ENCODE peak calls at places on chromosomes 12 and 14, in four cellular contexts. H, E, C and J are unnamed samples.

GRCh38 chr14:51269634-51270033 is 29.6 kb downstream of the TMX1 start:
- DNase-seq in C (no peak), H (no peak), E (no peak), J (no peak)

GRCh38 chr14:64080452-64080851 is 213.7 kb downstream of the ESR2 start:
- DNase-seq in E (no peak), C (no peak), H (no peak), J (no peak)

GRCh38 chr12:67430708-67431335 is 161.7 kb downstream of the CAND1 start:
- DNase-seq in E (no peak), H (no peak), C (no peak), J (no peak)

GRCh38 chr14:89417469-89418225 is 614 bp upstream of the FOXN3 start:
- DNase-seq in C (peak), E (peak), H (no peak), J (peak)

GRCh38 chr14:69346710-69347109 is 51.4 kb downstream of the ERH start:
- DNase-seq in E (no peak), H (peak), C (no peak), J (peak)

GRCh38 chr12:76936562-76937185 is 57.9 kb upstream of the CSRP2 start:
- DNase-seq in C (no peak), E (no peak), H (no peak), J (no peak)

GRCh38 chr12:76274699-76275098 is 73.5 kb downstream of the BBS10 start:
- DNase-seq in E (no peak), H (no peak), C (no peak), J (no peak)

GRCh38 chr12:34393086-34393820 is 371.0 kb downstream of the ALG10 start:
- DNase-seq in H (no peak), E (no peak), C (no peak), J (no peak)

GRCh38 chr12:2999265-2999841 is 40.2 kb downstream of the TEAD4 start:
- DNase-seq in E (no peak), H (peak), C (no peak), J (no peak)

GRCh38 chr12:101945361-101946232 is 68.2 kb downstream of the DRAM1 start:
- DNase-seq in C (no peak), E (peak), H (no peak), J (no peak)

GRCh38 chr12:121107681-121108080 is 25.0 kb upstream of the P2RX7 start:
- DNase-seq in H (no peak), C (no peak), E (no peak), J (no peak)

DNA sequence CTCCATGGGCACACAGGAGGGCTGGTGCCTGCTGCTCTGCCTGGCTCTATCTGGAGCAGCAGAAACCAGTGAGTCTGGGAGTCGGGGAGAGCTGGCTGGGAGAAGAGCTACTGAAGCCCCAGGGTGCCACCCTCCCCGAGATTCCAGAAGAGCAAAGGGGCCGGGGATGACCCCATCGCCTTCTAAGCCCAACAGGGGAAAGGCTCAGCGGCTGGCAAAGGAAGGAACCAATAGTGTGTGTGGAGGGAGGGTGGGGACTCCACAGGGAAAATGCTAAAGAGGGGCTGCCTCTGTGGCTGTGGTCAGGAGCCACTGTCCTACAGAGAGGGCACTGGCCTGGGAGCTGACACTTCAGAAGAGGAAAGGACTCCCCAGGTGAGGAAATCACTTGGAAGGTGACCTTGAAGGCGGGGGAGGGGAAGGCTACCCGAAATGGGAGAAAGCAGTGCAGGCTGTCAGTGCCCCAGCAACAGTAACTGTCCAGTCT is 446 bp downstream of the TAPBPL start:
- DNase-seq in H (no peak), C (no peak), E (no peak), J (no peak)
- TF ChIP-seq POLR2AphosphoS2 in H (no peak), C (no peak), E (no peak), J (no peak)

DNA sequence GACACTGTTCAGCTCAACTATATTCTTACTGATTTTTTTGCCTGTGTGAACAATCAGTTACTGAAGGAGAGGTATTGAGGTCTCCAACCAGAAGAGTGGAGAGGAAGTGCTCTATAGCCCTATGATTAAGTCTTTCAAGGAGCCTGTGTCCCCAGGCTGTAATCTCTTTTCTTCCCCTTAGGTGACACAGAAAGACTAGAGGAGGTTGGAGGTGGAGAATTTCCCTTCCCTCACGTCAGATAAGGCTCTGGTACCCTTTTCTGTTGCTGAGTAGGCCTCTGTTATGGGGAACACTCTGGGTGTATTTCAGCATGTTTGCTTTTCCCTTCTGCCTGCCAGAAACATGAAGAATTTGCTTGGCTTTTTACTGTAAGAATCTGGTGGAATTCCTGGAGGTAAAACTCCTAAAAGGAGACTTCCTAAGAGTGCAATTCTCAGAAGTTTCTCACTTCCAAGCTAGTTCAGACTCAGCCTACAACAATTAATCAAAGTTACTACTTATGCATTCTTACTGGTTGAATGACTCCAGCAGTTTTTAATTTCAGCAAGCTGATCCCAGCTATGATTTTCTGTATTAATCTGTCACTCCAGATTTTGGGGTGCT is 58.3 kb downstream of the SIX1 start:
- DNase-seq in H (no peak), E (no peak), C (no peak), J (no peak)
- TF ChIP-seq POLR2AphosphoS2 in H (no peak), E (no peak), C (no peak), J (no peak)

DNA sequence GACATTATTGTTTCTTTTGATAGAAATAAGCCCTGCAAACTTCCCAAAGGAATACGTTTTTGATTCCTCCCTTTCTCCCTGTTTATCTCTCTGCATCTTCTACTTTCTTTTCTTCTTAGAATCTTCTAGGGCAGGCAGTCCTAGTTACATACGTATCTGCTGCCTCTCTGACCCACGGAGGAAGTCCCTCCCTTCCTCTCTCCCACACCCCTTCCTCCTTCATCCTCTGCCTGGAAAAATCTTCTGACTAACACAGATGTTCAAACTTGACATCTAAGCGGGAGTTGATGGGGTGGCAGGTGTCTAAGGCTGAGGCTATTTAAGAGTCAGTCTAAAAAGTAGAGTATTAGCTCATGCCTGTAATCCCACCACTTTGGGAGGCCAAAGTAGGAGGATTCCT is 88.6 kb downstream of the MAP1LC3B2 start:
- DNase-seq in H (no peak), E (no peak), C (no peak), J (no peak)
- TF ChIP-seq POLR2AphosphoS2 in H (no peak), E (no peak), C (no peak), J (no peak)

GRCh38 chr12:86411710-86412109 is 155.5 kb upstream of the MGAT4C start:
- DNase-seq in H (no peak), C (no peak), E (no peak), J (no peak)
- TF ChIP-seq POLR2AphosphoS2 in H (no peak), C (no peak), E (no peak), J (no peak)

DNA sequence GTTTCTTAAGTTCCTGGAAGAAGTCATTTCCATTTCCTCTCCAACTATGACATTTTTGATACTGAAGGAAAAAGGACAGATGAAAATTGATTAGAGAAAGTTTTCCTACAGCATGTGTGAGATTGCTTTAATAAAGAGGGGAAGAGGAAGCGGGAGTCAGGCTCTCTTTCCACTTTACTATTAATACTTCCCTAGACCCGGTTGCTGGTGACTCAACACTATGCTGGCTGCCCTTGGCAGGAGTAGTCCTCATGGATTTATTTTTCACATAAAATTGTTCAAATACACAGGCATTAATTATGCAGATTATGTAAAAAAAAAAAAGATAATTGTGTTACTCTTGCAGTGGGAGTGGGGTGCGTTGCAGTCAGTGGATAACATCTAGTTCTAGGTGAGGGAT is 293.4 kb downstream of the EGLN3 start:
- DNase-seq in E (no peak), C (no peak), H (no peak), J (no peak)
- TF ChIP-seq POLR2AphosphoS2 in E (no peak), C (no peak), H (no peak), J (no peak)